ENCODE peak calls at places on chromosome 22, in four cellular contexts. One of them, this sample, is unnamed.

GRCh38 chr22:48042621-48043395 is 1280.4 kb downstream of the TBC1D22A start:
- DNase-seq in prostate gland: no peak
- DNase-seq in stomach: no peak
- DNase-seq in H1: no peak
- DNase-seq in this sample: no peak

GRCh38 chr22:42885446-42885845 is 28.4 kb upstream of the ARFGAP3 start:
- DNase-seq in prostate gland: no peak
- DNase-seq in H1: no peak
- DNase-seq in stomach: no peak
- DNase-seq in this sample: no peak

GRCh38 chr22:22702159-22702873 is 57.9 kb downstream of the GGTLC2 start:
- DNase-seq in H1: no peak
- DNase-seq in stomach: no peak
- DNase-seq in prostate gland: no peak
- DNase-seq in this sample: no peak

GRCh38 chr22:20486229-20486628 is 9.4 kb downstream of the KLHL22 start:
- DNase-seq in H1: no peak
- DNase-seq in stomach: no peak
- DNase-seq in prostate gland: no peak
- DNase-seq in this sample: no peak

GRCh38 chr22:46907578-46908215 is 145.2 kb downstream of the TBC1D22A start:
- DNase-seq in stomach: no peak
- DNase-seq in prostate gland: no peak
- DNase-seq in H1: no peak
- DNase-seq in this sample: no peak

GRCh38 chr22:20749453-20749852 is 24.5 kb upstream of the SERPIND1 start:
- DNase-seq in stomach: no peak
- DNase-seq in prostate gland: no peak
- DNase-seq in H1: no peak
- DNase-seq in this sample: no peak

GRCh38 chr22:26846645-26847044 is 189.3 kb downstream of the MIAT start:
- DNase-seq in stomach: no peak
- DNase-seq in prostate gland: no peak
- DNase-seq in H1: no peak
- DNase-seq in this sample: no peak

GRCh38 chr22:22187299-22187698 is 57.3 kb upstream of the VPREB1 start:
- DNase-seq in stomach: no peak
- DNase-seq in prostate gland: no peak
- DNase-seq in H1: no peak
- DNase-seq in this sample: no peak

GRCh38 chr22:19466126-19466716 is 12.8 kb downstream of the UFD1 start:
- DNase-seq in stomach: no peak
- DNase-seq in prostate gland: no peak
- DNase-seq in H1: no peak
- DNase-seq in this sample: no peak

GRCh38 chr22:37459211-37459610 is 27.0 kb downstream of the MFNG start:
- DNase-seq in prostate gland: no peak
- DNase-seq in H1: no peak
- DNase-seq in stomach: peak
- DNase-seq in this sample: no peak

GRCh38 chr22:26952004-26952403 is 294.6 kb downstream of the MIAT start:
- DNase-seq in prostate gland: no peak
- DNase-seq in stomach: no peak
- DNase-seq in H1: no peak
- DNase-seq in this sample: no peak

GRCh38 chr22:42769238-42769573 is 48.5 kb upstream of the A4GALT start:
- DNase-seq in H1: no peak
- DNase-seq in prostate gland: no peak
- DNase-seq in stomach: no peak
- DNase-seq in this sample: no peak

GRCh38 chr22:37643225-37643847 is 3.9 kb downstream of the SH3BP1 start:
- DNase-seq in H1: no peak
- DNase-seq in prostate gland: peak
- DNase-seq in stomach: peak
- DNase-seq in this sample: peak

GRCh38 chr22:42177891-42178336 is 47.3 kb upstream of the CYP2D6 start:
- DNase-seq in stomach: no peak
- DNase-seq in H1: no peak
- DNase-seq in prostate gland: no peak
- DNase-seq in this sample: no peak

GRCh38 chr22:33883561-33883960 is 36.7 kb downstream of the LARGE1 start:
- DNase-seq in stomach: no peak
- DNase-seq in H1: no peak
- DNase-seq in prostate gland: no peak
- DNase-seq in this sample: no peak

GRCh38 chr22:19631899-19632670 is 82.2 kb upstream of the SEPTIN5 start:
- DNase-seq in stomach: no peak
- DNase-seq in prostate gland: no peak
- DNase-seq in H1: no peak
- DNase-seq in this sample: no peak

GRCh38 chr22:30445438-30445936 is 19.9 kb downstream of the MTFP1 start:
- DNase-seq in H1: no peak
- DNase-seq in stomach: no peak
- DNase-seq in prostate gland: no peak
- DNase-seq in this sample: no peak

GRCh38 chr22:37501610-37502341 is 15.6 kb upstream of the MFNG start:
- DNase-seq in stomach: peak
- DNase-seq in prostate gland: peak
- DNase-seq in H1: no peak
- DNase-seq in this sample: peak

GRCh38 chr22:39512026-39512425 is 8.3 kb upstream of the ATF4 start:
- DNase-seq in stomach: no peak
- DNase-seq in prostate gland: no peak
- DNase-seq in H1: no peak
- DNase-seq in this sample: no peak

GRCh38 chr22:20438066-20438677 is 547 bp upstream of the SCARF2 start:
- DNase-seq in stomach: no peak
- DNase-seq in prostate gland: no peak
- DNase-seq in H1: no peak
- DNase-seq in this sample: no peak

GRCh38 chr22:23705358-23705757 is 14.5 kb downstream of the RGL4 start:
- DNase-seq in H1: no peak
- DNase-seq in stomach: no peak
- DNase-seq in prostate gland: no peak
- DNase-seq in this sample: no peak

GRCh38 chr22:38080847-38081635 is 2.9 kb downstream of the SLC16A8 start:
- DNase-seq in stomach: peak
- DNase-seq in prostate gland: no peak
- DNase-seq in H1: no peak
- DNase-seq in this sample: no peak

GRCh38 chr22:37681001-37681424 is 5.1 kb upstream of the NOL12 start:
- DNase-seq in stomach: no peak
- DNase-seq in H1: no peak
- DNase-seq in prostate gland: no peak
- DNase-seq in this sample: no peak

GRCh38 chr22:47401976-47402770 is 639.7 kb downstream of the TBC1D22A start:
- DNase-seq in stomach: no peak
- DNase-seq in H1: no peak
- DNase-seq in prostate gland: no peak
- DNase-seq in this sample: no peak

GRCh38 chr22:25085930-25086901 is 113.4 kb upstream of the CRYBB3 start:
- DNase-seq in stomach: no peak
- DNase-seq in prostate gland: no peak
- DNase-seq in H1: no peak
- DNase-seq in this sample: no peak

GRCh38 chr22:27135582-27135981 is 478.2 kb downstream of the MIAT start:
- DNase-seq in prostate gland: no peak
- DNase-seq in stomach: no peak
- DNase-seq in H1: no peak
- DNase-seq in this sample: no peak

GRCh38 chr22:19873138-19873959 is 18.7 kb upstream of the GNB1L start:
- DNase-seq in H1: no peak
- DNase-seq in prostate gland: no peak
- DNase-seq in stomach: no peak
- DNase-seq in this sample: no peak

GRCh38 chr22:33073989-33074391 is 15.8 kb upstream of the SYN3 start:
- DNase-seq in stomach: no peak
- DNase-seq in H1: no peak
- DNase-seq in prostate gland: no peak
- DNase-seq in this sample: no peak

GRCh38 chr22:22673628-22674027 is 29.2 kb downstream of the GGTLC2 start:
- DNase-seq in prostate gland: no peak
- DNase-seq in H1: no peak
- DNase-seq in stomach: no peak
- DNase-seq in this sample: no peak

GRCh38 chr22:23183107-23183698 is 2.9 kb downstream of the BCR start:
- DNase-seq in prostate gland: peak
- DNase-seq in stomach: peak
- DNase-seq in H1: peak
- DNase-seq in this sample: peak

GRCh38 chr22:25759825-25760231 is 17.8 kb downstream of the MYO18B start:
- DNase-seq in H1: no peak
- DNase-seq in stomach: no peak
- DNase-seq in prostate gland: no peak
- DNase-seq in this sample: no peak

GRCh38 chr22:19850482-19851109 is 4.1 kb downstream of the GNB1L start:
- DNase-seq in H1: no peak
- DNase-seq in stomach: no peak
- DNase-seq in prostate gland: no peak
- DNase-seq in this sample: no peak

GRCh38 chr22:39234157-39234793 is 10.5 kb downstream of the PDGFB start:
- DNase-seq in H1: no peak
- DNase-seq in prostate gland: no peak
- DNase-seq in stomach: no peak
- DNase-seq in this sample: no peak

DNA sequence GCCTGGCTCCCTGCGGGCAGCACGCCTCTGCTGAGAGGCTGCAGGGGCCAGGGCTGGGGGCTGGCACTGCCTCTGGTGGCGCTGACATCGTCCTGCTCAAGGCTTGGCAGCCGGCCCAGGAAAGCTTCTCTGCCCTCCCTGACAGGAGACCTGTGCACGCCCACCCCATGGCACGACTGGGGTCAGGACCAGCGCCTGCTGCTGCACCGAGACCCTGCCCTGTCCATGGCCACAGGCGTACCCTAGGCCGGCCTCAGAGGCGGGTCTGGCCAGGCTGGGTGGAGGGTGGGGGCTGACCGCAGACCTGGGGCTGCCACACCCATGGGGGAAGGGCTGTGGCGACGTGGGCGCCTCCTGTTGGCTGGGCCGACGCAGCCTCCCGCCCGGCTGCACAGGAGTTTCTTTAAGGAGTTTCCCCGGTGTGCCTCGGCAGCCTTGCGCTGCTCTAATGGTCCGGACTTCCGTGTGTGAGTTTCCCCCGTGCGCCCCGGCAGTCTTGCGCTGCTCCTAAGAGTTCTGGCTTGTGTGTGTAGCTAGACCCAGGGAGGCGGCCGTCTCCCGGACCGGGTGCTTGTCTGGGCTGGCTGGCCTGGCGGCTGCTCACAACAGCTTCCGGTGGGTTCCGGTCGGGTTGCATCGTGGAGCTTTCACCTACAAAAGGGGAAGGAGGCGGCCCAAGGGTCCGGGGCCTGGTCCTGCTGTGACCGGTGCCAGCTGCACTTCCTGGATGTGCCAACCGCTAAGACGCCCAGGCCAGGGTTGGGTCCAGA is 4.7 kb downstream of the TRABD start:
- DNase-seq in H1: peak
- DNase-seq in prostate gland: peak
- DNase-seq in stomach: peak
- DNase-seq in this sample: peak
- TF ChIP-seq POLR2A in H1: no peak
- TF ChIP-seq POLR2A in prostate gland: peak
- TF ChIP-seq POLR2A in stomach: no peak
- TF ChIP-seq POLR2A in this sample: no peak

DNA sequence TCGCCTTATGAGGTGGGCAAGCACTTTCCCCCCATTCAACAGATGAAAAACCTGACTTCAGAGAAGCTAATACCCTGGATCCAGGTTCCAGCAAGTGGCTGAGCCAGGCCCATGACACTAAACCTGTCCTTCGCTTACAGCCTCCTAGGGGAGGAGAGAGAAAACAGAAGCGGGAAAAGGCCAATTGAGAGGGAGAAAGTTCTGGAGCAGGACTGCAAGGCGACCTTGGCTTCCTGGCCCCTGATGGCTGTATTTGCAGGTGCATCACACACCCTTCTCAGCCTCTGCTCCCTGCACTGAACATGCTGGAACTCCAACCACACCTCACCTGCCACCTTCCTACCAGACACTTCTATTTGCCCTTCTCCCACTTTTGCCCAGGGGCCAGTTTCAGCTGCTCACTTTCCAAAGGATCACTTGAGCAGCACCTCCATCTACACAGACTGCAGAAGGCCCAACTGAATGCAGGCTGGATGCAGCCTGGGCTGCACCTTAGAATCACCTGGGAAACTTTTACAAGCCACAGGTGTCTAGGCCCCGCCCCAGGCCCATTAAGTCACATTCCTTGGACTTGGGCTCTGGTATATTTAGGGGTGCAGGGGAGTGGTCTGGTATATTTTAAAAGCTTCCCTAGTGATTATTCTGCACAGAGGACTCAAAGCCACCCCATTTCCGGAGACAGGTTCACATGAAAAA is 14.3 kb upstream of the ADA2 start:
- DNase-seq in stomach: no peak
- DNase-seq in H1: no peak
- DNase-seq in prostate gland: no peak
- DNase-seq in this sample: no peak
- TF ChIP-seq POLR2AphosphoS5 in stomach: no peak
- TF ChIP-seq POLR2AphosphoS5 in H1: no peak
- TF ChIP-seq POLR2AphosphoS5 in prostate gland: no peak
- TF ChIP-seq POLR2AphosphoS5 in this sample: no peak

GRCh38 chr22:36397081-36397766 is 9.5 kb upstream of the MYH9 start:
- DNase-seq in prostate gland: no peak
- DNase-seq in stomach: no peak
- DNase-seq in H1: no peak
- DNase-seq in this sample: no peak

GRCh38 chr22:36398602-36399472 is 11.1 kb upstream of the MYH9 start:
- DNase-seq in prostate gland: no peak
- DNase-seq in stomach: no peak
- DNase-seq in H1: no peak
- DNase-seq in this sample: no peak

GRCh38 chr22:36397767-36398093 is 10.0 kb upstream of the MYH9 start:
- DNase-seq in H1: no peak
- DNase-seq in prostate gland: no peak
- DNase-seq in stomach: no peak
- DNase-seq in this sample: no peak

GRCh38 chr22:36395922-36396321 is 8.2 kb upstream of the MYH9 start:
- DNase-seq in prostate gland: no peak
- DNase-seq in H1: no peak
- DNase-seq in stomach: no peak
- DNase-seq in this sample: no peak

GRCh38 chr22:36395061-36395849 is 7.5 kb upstream of the MYH9 start:
- DNase-seq in stomach: peak
- DNase-seq in H1: no peak
- DNase-seq in prostate gland: peak
- DNase-seq in this sample: peak
- H3K27ac ChIP-seq in stomach: no peak
- H3K27ac ChIP-seq in H1: no peak
- H3K27ac ChIP-seq in prostate gland: peak
- H3K27ac ChIP-seq in this sample: peak

DNA sequence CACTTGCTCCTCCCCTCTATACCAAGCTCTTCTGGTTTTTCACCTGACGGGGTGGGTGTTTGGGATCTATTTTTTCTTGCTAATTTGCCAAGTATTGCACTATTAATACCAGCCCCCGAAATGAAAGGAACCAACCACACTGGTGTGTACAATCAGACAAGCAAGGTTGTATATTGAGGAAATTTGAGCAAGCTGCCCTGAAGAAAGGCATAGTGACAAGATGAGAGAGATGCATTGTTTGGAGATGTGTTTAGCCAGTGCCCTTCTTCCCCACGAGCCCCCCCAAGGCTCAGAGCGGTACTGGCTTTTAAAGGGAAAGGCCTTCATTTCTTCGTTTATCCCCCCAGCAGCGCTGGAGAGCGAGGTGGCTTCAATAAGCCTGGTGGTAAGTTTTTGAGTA is 15.2 kb upstream of the GAS2L1 start:
- DNase-seq in H1: no peak
- DNase-seq in prostate gland: no peak
- DNase-seq in stomach: no peak
- DNase-seq in this sample: no peak
- TF ChIP-seq POLR2A in H1: no peak
- TF ChIP-seq POLR2A in prostate gland: no peak
- TF ChIP-seq POLR2A in stomach: no peak
- TF ChIP-seq POLR2A in this sample: no peak

This sample was measured in breast epithelium.